ENCODE peak calls at places on chromosome 3, in four cellular contexts. G, A, P and J are unnamed samples.
A peak's percentile ranks its signal among the peaks of the same experiment; 100 is the strongest.

GRCh38 chr3:38638354-38638753 is 11.1 kb downstream of the SCN5A start:
- DNase-seq in G (no peak), A (no peak), P (no peak), J (no peak)

GRCh38 chr3:173501941-173502489 is 104.5 kb downstream of the NLGN1 start:
- DNase-seq in G (no peak), A (no peak), P (peak; percentile 51), J (no peak)

GRCh38 chr3:47664519-47664918 is 85.9 kb upstream of the CSPG5 start:
- DNase-seq in G (no peak), A (no peak), P (peak; percentile 56), J (no peak)

GRCh38 chr3:98329392-98330124 is 24.1 kb upstream of the OR5K4 start:
- DNase-seq in G (peak; percentile 13), A (peak; percentile 45), P (peak; percentile 55), J (no peak)

GRCh38 chr3:174377096-174377495 is 482.0 kb upstream of the NAALADL2 start:
- DNase-seq in G (no peak), A (no peak), P (no peak), J (no peak)

GRCh38 chr3:59266551-59266950 is 216.7 kb upstream of the CFAP20DC start:
- DNase-seq in G (no peak), A (no peak), P (no peak), J (no peak)

GRCh38 chr3:101849714-101850326 is 506 bp downstream of the NFKBIZ start:
- DNase-seq in G (peak; percentile 59), A (peak; percentile 61), P (peak; percentile 36), J (no peak)

GRCh38 chr3:102691507-102691906 is 256.7 kb downstream of the ZPLD1 start:
- DNase-seq in G (no peak), A (no peak), P (no peak), J (no peak)

GRCh38 chr3:42728668-42729364 is 26.2 kb upstream of the HHATL start:
- DNase-seq in G (no peak), A (no peak), P (no peak), J (no peak)

GRCh38 chr3:16950845-16951244 is 66.1 kb downstream of the PLCL2 start:
- DNase-seq in G (no peak), A (no peak), P (no peak), J (no peak)

GRCh38 chr3:73746610-73747009 is 121.9 kb upstream of the PDZRN3 start:
- DNase-seq in G (no peak), A (no peak), P (no peak), J (no peak)

GRCh38 chr3:24682141-24682547 is 187.5 kb upstream of the THRB start:
- DNase-seq in G (no peak), A (no peak), P (peak; percentile 18), J (no peak)

GRCh38 chr3:160106905-160107861 is 118.0 kb upstream of the C3orf80 start:
- DNase-seq in G (no peak), A (no peak), P (no peak), J (no peak)

GRCh38 chr3:120497318-120497717 is 46.5 kb upstream of the FSTL1 start:
- DNase-seq in G (no peak), A (no peak), P (peak; percentile 97), J (no peak)

GRCh38 chr3:18641916-18642315 is 216.8 kb upstream of the SATB1 start:
- DNase-seq in G (no peak), A (no peak), P (no peak), J (no peak)

GRCh38 chr3:78420611-78421010 is 1347.2 kb downstream of the ROBO1 start:
- DNase-seq in G (no peak), A (no peak), P (no peak), J (no peak)

GRCh38 chr3:142913432-142913831 is 24.5 kb upstream of the PCOLCE2 start:
- DNase-seq in G (no peak), A (no peak), P (no peak), J (no peak)

GRCh38 chr3:189355481-189356201 is 183.9 kb downstream of the TPRG1 start:
- DNase-seq in G (no peak), A (peak; percentile 31), P (peak; percentile 50), J (no peak)

GRCh38 chr3:139120336-139120971 is 75.8 kb upstream of the PRR23C start:
- DNase-seq in G (no peak), A (no peak), P (peak; percentile 83), J (no peak)

GRCh38 chr3:108472011-108472591 is 38.3 kb downstream of the MYH15 start:
- DNase-seq in G (no peak), A (no peak), P (peak; percentile 86), J (no peak)